ENCODE peak calls at places on chromosomes 12 and 14, in nine cellular contexts. G is hepatocyte; K is pancreas; T is heart left ventricle; L is brain microvascular endothelial cell; F is sigmoid colon; R is transverse colon; B is CD4-positive, CD25-positive, alpha-beta regulatory T cell; S is mesenchymal stem cell. M is an unnamed sample.
A peak's percentile ranks its signal among the peaks of the same experiment; 100 is the strongest.

GRCh38 chr14:91569301-91569700 is 59.2 kb upstream of the PPP4R3A start:
- DNase-seq in G (no peak), K (no peak), T (no peak), L (no peak), F (no peak), R (no peak), B (no peak), S (no peak), M (no peak)

GRCh38 chr14:81096656-81097055 is 124.1 kb downstream of the GTF2A1 start:
- DNase-seq in G (no peak), K (no peak), T (no peak), L (no peak), F (no peak), R (no peak), B (no peak), S (no peak), M (no peak)

GRCh38 chr12:107847830-107848229 is 73.3 kb downstream of the ASCL4 start:
- DNase-seq in G (no peak), K (no peak), T (no peak), L (no peak), F (no peak), R (no peak), B (no peak), S (no peak), M (no peak)

GRCh38 chr12:108773798-108774788 is 42.8 kb upstream of the CORO1C start:
- DNase-seq in G (peak; percentile 31), K (no peak), T (peak; percentile 97), L (peak; percentile 75), F (peak; percentile 96), R (peak; percentile 78), B (no peak), S (peak; percentile 87), M (no peak)

GRCh38 chr14:106308839-106309389 is 782.5 kb downstream of the TMEM121 start:
- DNase-seq in G (no peak), K (no peak), T (no peak), L (no peak), F (no peak), R (peak; percentile 57), B (peak; percentile 87), S (no peak), M (peak; percentile 80)

GRCh38 chr12:122062832-122063690 is 15.5 kb upstream of the MLXIP start:
- DNase-seq in G (peak; percentile 76), K (peak; percentile 76), T (peak; percentile 68), L (peak; percentile 61), F (peak; percentile 95), R (peak; percentile 71), B (no peak), S (peak; percentile 90), M (peak; percentile 78)

GRCh38 chr12:107033758-107034739 is 47.1 kb upstream of the MTERF2 start:
- DNase-seq in G (no peak), K (no peak), T (no peak), L (no peak), F (no peak), R (no peak), B (no peak), S (no peak), M (no peak)

GRCh38 chr12:126847005-126847629 is 1419.9 kb upstream of the TMEM132C start:
- DNase-seq in G (no peak), K (no peak), T (no peak), L (no peak), F (no peak), R (no peak), B (no peak), S (no peak), M (no peak)

GRCh38 chr12:16350682-16351081 is 3.2 kb downstream of the MGST1 start:
- DNase-seq in G (peak; percentile 13), K (peak; percentile 11), T (no peak), L (peak; percentile 89), F (peak; percentile 82), R (no peak), B (no peak), S (peak; percentile 80), M (no peak)

GRCh38 chr12:107304588-107305532 is 211.5 kb upstream of the CRY1 start:
- DNase-seq in G (no peak), K (no peak), T (no peak), L (no peak), F (no peak), R (no peak), B (no peak), S (no peak), M (no peak)

GRCh38 chr12:77372026-77372425 is 306.7 kb upstream of the E2F7 start:
- DNase-seq in G (peak; percentile 8), K (no peak), T (no peak), L (no peak), F (no peak), R (no peak), B (no peak), S (no peak), M (no peak)

GRCh38 chr12:83106873-83107272 is 420.2 kb downstream of the TMTC2 start:
- DNase-seq in G (no peak), K (no peak), T (no peak), L (no peak), F (no peak), R (no peak), B (no peak), S (no peak), M (no peak)

GRCh38 chr12:67630373-67631088 is 18.0 kb upstream of the DYRK2 start:
- DNase-seq in G (no peak), K (no peak), T (peak; percentile 47), L (no peak), F (no peak), R (peak; percentile 69), B (peak; percentile 96), S (peak; percentile 33), M (peak; percentile 94)

GRCh38 chr12:56724660-56724988 is 475 bp downstream of the NACA start:
- DNase-seq in G (peak; percentile 23), K (no peak), T (no peak), L (no peak), F (no peak), R (no peak), B (no peak), S (peak; percentile 24), M (no peak)

GRCh38 chr14:90495357-90496276 is 98.8 kb downstream of the CALM1 start:
- DNase-seq in G (peak; percentile 90), K (no peak), T (peak; percentile 50), L (peak; percentile 66), F (no peak), R (peak; percentile 43), B (peak; percentile 58), S (peak; percentile 75), M (peak; percentile 37)

GRCh38 chr12:49863946-49864816 is 21.3 kb upstream of the BCDIN3D start:
- DNase-seq in G (no peak), K (no peak), T (no peak), L (no peak), F (no peak), R (no peak), B (no peak), S (no peak), M (no peak)

GRCh38 chr12:110846615-110847566 is at the start of gene CCDC63:
- DNase-seq in G (peak; percentile 79), K (peak; percentile 11), T (peak; percentile 62), L (peak; percentile 16), F (peak; percentile 78), R (peak; percentile 60), B (peak; percentile 16), S (peak; percentile 52), M (peak; percentile 33)

DNA sequence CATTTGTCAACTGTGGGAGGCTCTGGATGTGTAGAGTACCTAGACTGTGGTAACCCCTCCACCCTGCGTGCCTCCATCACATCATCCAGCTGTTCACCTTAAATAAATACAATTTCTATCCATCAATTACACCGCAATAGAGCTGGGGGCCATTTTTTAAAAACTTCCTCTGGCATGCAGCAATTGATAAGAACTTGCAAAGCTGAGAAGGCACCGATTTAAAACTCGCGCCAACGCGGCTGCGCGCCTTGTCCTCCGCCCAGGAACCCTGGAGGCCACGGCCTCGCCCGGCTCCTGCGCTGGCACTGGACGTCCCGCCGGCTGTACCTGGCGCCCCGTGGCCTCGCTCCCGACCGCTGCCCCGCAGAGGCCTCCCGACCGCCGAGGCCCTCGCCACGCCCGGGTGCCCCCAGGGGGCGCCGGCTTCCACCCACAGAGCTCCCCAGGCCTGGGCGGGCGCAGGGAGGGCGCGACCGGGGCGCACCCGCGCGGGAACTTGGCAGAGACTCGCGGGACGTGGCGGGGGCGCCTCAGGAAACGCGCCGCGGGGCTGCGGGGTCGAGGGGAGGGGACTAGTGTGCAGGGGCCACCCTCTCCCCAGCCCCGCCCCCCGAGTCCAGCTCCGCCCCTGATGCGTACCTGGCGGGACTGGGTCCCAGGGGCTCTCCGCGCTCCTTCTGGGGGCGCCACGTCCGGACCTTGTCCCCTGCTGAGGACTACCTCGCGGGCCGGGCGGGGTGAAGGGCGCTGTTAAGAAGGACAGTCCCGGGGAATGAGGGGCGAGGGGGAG is 65.6 kb downstream of the TNFAIP2 start:
- DNase-seq in G (peak; percentile 73), K (no peak), T (peak; percentile 39), L (no peak), F (peak; percentile 66), R (peak; percentile 37), B (peak; percentile 7), S (peak; percentile 17), M (no peak)
- H3K27ac ChIP-seq in G (peak overlapping the region; percentile 88), K (no peak overlapping the region), T (no peak overlapping the region), L (no peak overlapping the region), F (no peak overlapping the region), R (no peak overlapping the region), B (no peak overlapping the region), S (no peak overlapping the region), M (no peak overlapping the region)

DNA sequence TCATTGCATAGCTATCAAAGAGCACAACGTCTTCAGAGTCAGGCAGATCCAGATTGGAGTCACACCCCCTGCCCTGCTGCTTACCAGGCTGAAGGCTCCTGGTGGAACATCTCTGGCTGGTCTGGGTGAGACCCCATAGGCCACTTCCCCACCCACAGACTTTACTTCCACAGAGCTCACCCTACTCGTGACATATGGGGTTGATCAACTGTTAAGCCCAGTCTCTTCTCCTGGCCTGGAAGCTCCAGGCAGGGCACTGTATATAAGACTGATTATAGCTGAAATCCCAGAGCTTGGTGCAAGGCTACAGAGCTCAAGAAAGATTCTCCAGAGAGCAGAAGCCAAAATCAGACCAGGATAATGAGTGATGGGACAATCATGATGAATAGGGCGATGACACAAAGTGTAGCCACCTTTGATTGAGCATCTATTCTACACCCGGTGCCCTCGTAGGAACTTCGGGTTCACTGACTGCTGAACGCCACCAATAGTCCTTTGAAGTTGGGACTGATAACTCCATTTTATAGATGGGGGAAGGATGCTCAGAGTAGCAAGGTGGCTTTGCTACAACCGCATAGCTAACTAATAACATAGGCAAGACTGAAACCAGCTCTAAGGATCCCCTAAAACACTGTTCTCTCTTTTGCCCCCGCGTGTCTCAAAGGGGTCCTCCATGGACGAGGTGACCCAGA is 287.8 kb downstream of the BCL11B start:
- DNase-seq in G (no peak), K (no peak), T (no peak), L (no peak), F (no peak), R (no peak), B (peak; percentile 16), S (no peak), M (no peak)
- H3K27ac ChIP-seq in G (no peak overlapping the region), K (no peak overlapping the region), T (no peak overlapping the region), L (no peak overlapping the region), F (no peak overlapping the region), R (no peak overlapping the region), B (peak overlapping the region; percentile 71), S (no peak overlapping the region), M (no peak overlapping the region)

GRCh38 chr14:69571449-69571878 is 3.2 kb downstream of the CCDC177 start:
- DNase-seq in G (no peak), K (no peak), T (no peak), L (no peak), F (no peak), R (no peak), B (no peak), S (no peak), M (no peak)
- H3K27ac ChIP-seq in G (no peak overlapping the region), K (no peak overlapping the region), T (no peak overlapping the region), L (no peak overlapping the region), F (no peak overlapping the region), R (no peak overlapping the region), B (no peak overlapping the region), S (no peak overlapping the region), M (no peak overlapping the region)

GRCh38 chr14:54425537-54426274 is 15.5 kb downstream of the CNIH1 start:
- DNase-seq in G (no peak), K (no peak), T (no peak), L (no peak), F (no peak), R (no peak), B (no peak), S (no peak), M (no peak)
- H3K27ac ChIP-seq in G (no peak overlapping the region), K (no peak overlapping the region), T (no peak overlapping the region), L (no peak overlapping the region), F (no peak overlapping the region), R (no peak overlapping the region), B (no peak overlapping the region), S (no peak overlapping the region), M (no peak overlapping the region)